ENCODE peak calls at places on chromosome 20, in four cellular contexts. A, L, P and E are unnamed samples.

GRCh38 chr20:4835244-4836177 is 113.8 kb downstream of the PRND start:
- DNase-seq in L (no peak), P (no peak), A (peak), E (no peak)

GRCh38 chr20:52103469-52103910 is 88.1 kb downstream of the ZFP64 start:
- DNase-seq in L (peak), A (no peak), P (peak), E (peak)

GRCh38 chr20:3077618-3078134 is 6.3 kb downstream of the OXT start:
- DNase-seq in L (no peak), A (no peak), P (no peak), E (no peak)

GRCh38 chr20:137668-138131 is 4.7 kb upstream of the DEFB126 start:
- DNase-seq in A (no peak), P (no peak), L (no peak), E (no peak)

GRCh38 chr20:44863661-44864060 is 21.8 kb upstream of the YWHAB start:
- DNase-seq in A (no peak), P (no peak), L (no peak), E (no peak)

GRCh38 chr20:39462436-39462835 is 500.3 kb downstream of the DHX35 start:
- DNase-seq in P (no peak), A (no peak), L (no peak), E (no peak)

GRCh38 chr20:19976595-19977372 is 40.4 kb upstream of the NAA20 start:
- DNase-seq in L (no peak), P (peak), A (no peak), E (peak)

GRCh38 chr20:50472693-50473610 is 37.2 kb upstream of the PTPN1 start:
- DNase-seq in P (no peak), L (no peak), A (no peak), E (no peak)

GRCh38 chr20:25250508-25250907 is 2.6 kb downstream of the PYGB start:
- DNase-seq in A (peak), P (no peak), L (no peak), E (no peak)

GRCh38 chr20:43658068-43658722 is 8.7 kb upstream of the MYBL2 start:
- DNase-seq in A (no peak), P (no peak), L (no peak), E (no peak)

GRCh38 chr20:63694596-63695418 is 1.6 kb upstream of the TNFRSF6B start:
- DNase-seq in L (no peak), A (no peak), P (no peak), E (no peak)

GRCh38 chr20:47620808-47621805 is 119.4 kb downstream of the NCOA3 start:
- DNase-seq in L (peak), P (peak), A (no peak), E (no peak)

GRCh38 chr20:33024609-33025317 is 6.7 kb upstream of the BPIFB6 start:
- DNase-seq in L (no peak), P (no peak), A (no peak), E (no peak)

GRCh38 chr20:40488401-40488800 is 200.6 kb downstream of the MAFB start:
- DNase-seq in P (no peak), A (no peak), L (no peak), E (no peak)

GRCh38 chr20:32474009-32474716 is 111.0 kb downstream of the NOL4L start:
- DNase-seq in P (no peak), A (peak), L (no peak), E (no peak)

GRCh38 chr20:38337561-38338140 is 8.6 kb upstream of the LBP start:
- DNase-seq in A (no peak), L (peak), P (no peak), E (no peak)

GRCh38 chr20:17941087-17941825 is 27.3 kb downstream of the SNX5 start:
- DNase-seq in P (no peak), L (no peak), A (no peak), E (no peak)

GRCh38 chr20:3307078-3307477 is 68.1 kb upstream of the SLC4A11 start:
- DNase-seq in A (no peak), L (no peak), P (no peak), E (no peak)

GRCh38 chr20:43040427-43040826 is 149.3 kb downstream of the PTPRT start:
- DNase-seq in L (no peak), A (no peak), P (no peak), E (no peak)

GRCh38 chr20:49570828-49571552 is 3.1 kb upstream of the PTGIS start:
- DNase-seq in A (no peak), P (no peak), L (no peak), E (no peak)

GRCh38 chr20:49915118-49915379 is 280 bp downstream of the SPATA2 start:
- DNase-seq in L (no peak), P (no peak), A (peak), E (no peak)

GRCh38 chr20:59751075-59751711 is 146.9 kb downstream of the PHACTR3 start:
- DNase-seq in P (peak), L (peak), A (peak), E (peak)

GRCh38 chr20:14142171-14142570 is 146.9 kb downstream of the MACROD2 start:
- DNase-seq in P (peak), A (peak), L (peak), E (no peak)

GRCh38 chr20:5741089-5741488 is 9.1 kb upstream of the SHLD1 start:
- DNase-seq in L (no peak), P (no peak), A (peak), E (no peak)

GRCh38 chr20:40663304-40663703 is 25.7 kb downstream of the MAFB start:
- DNase-seq in A (no peak), L (no peak), P (no peak), E (no peak)

GRCh38 chr20:50519036-50519780 is 9.0 kb downstream of the PTPN1 start:
- DNase-seq in L (no peak), P (no peak), A (no peak), E (no peak)

GRCh38 chr20:57266251-57267157 is at the start of gene BMP7:
- DNase-seq in A (peak), L (no peak), P (no peak), E (no peak)

GRCh38 chr20:6566821-6567220 is 200.7 kb upstream of the BMP2 start:
- DNase-seq in P (peak), A (no peak), L (no peak), E (no peak)

GRCh38 chr20:63594043-63594561 is 20.1 kb upstream of the HELZ2 start:
- DNase-seq in P (peak), A (no peak), L (no peak), E (no peak)

GRCh38 chr20:57810511-57811372 is 100.9 kb upstream of the PMEPA1 start:
- DNase-seq in A (no peak), L (no peak), P (no peak), E (no peak)

GRCh38 chr20:57651977-57652864 is 32.0 kb upstream of the ZBP1 start:
- DNase-seq in L (peak), P (no peak), A (no peak), E (no peak)